ENCODE peak calls at places on chromosomes 4 and X, in five cellular contexts. G is adrenal gland, K is osteocyte, Z is AG09309, M is H9. S is an unnamed sample.

GRCh38 chr4:54499308-54500074 is 158.3 kb upstream of the KIT start:
- DNase-seq in G (no peak), K (no peak), Z (peak), M (no peak), S (no peak)

GRCh38 chr4:180449395-180449956 is 1793.7 kb upstream of the TENM3 start:
- DNase-seq in G (peak), K (no peak), Z (no peak), M (peak), S (peak)

GRCh38 chrX:46573331-46573895 is at the start of gene CHST7:
- DNase-seq in G (peak), K (peak), Z (no peak), M (peak), S (peak)

GRCh38 chrX:3142259-3143042 is 101.2 kb downstream of the ARSF start:
- DNase-seq in G (no peak), K (no peak), Z (no peak), M (no peak), S (no peak)

GRCh38 chrX:112051546-112051945 is 31.0 kb downstream of the TRPC5 start:
- DNase-seq in G (no peak), K (no peak), Z (no peak), M (no peak), S (no peak)

GRCh38 chr4:185839204-185839712 is 27.3 kb upstream of the SORBS2 start:
- DNase-seq in G (peak), K (peak), Z (peak), M (peak), S (peak)

GRCh38 chr4:189136462-189136861 is 804.2 kb upstream of the FRG1 start:
- DNase-seq in G (no peak), K (no peak), Z (no peak), M (no peak), S (no peak)

GRCh38 chr4:121182296-121182695 is 18.2 kb upstream of the TNIP3 start:
- DNase-seq in G (no peak), K (no peak), Z (no peak), M (no peak), S (no peak)

GRCh38 chr4:27027428-27027827 is 166.8 kb downstream of the STIM2 start:
- DNase-seq in G (no peak), K (no peak), Z (no peak), M (no peak), S (no peak)

GRCh38 chrX:66717926-66718325 is 79.0 kb upstream of the EDA2R start:
- DNase-seq in G (no peak), K (no peak), Z (no peak), M (no peak), S (no peak)

GRCh38 chrX:113548308-113549015 is 707.8 kb upstream of the AMOT start:
- DNase-seq in G (no peak), K (no peak), Z (no peak), M (peak), S (no peak)

GRCh38 chr4:156971623-156972369 is at the start of gene PDGFC:
- DNase-seq in G (peak), K (peak), Z (no peak), M (peak), S (peak)

DNA sequence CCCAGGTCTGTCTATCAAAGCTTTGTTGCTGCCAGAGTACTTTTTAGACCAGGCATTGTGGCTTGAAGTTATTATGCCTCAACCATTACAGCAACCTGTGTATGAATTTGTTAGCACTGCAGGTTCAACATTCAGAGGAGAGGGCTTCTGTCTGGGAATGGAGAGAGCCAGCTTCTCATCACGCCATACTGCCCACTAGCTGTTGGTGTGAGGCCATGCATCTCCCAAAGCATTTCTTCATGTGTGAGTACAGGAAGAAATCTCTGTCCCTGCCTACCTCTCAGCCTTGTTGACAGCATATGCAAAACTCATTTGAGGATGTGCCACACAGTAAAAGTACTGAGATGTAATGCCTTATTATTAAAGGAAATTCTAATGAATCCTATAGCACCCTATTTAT is 76.9 kb upstream of the PPARGC1A start:
- DNase-seq in G (peak), K (no peak), Z (no peak), M (peak), S (no peak)
- TF ChIP-seq CTCF in G (peak), K (peak), Z (peak), M (peak), S (no peak)

DNA sequence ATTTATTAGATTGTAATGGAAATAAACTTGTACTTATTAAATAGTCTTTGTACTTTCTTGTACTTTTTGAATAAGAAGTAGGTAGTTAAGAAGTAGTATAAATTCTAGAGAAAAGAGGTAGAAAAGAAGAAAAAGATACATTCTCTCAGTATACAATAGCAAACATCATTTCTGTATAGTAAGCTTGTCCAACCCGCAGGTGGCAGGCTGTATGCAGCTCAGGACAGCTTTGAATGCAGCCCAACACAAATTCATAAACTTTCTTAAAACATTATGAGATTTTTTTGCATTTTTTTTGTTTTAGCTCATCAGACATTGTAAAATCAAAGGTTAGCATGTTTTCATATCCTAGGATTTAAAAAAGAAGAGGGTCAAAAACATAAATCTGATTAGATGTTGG is 441.6 kb downstream of the DTHD1 start:
- DNase-seq in G (no peak), K (no peak), Z (no peak), M (no peak), S (no peak)
- TF ChIP-seq CTCF in G (peak), K (no peak), Z (no peak), M (no peak), S (no peak)

GRCh38 chr4:40607224-40607623 is 22.4 kb downstream of the RBM47 start:
- DNase-seq in G (no peak), K (no peak), Z (no peak), M (no peak), S (no peak)

GRCh38 chr4:40603281-40603680 is 26.4 kb downstream of the RBM47 start:
- DNase-seq in G (no peak), K (no peak), Z (no peak), M (no peak), S (no peak)

GRCh38 chr4:40601641-40602040 is 28.0 kb downstream of the RBM47 start:
- DNase-seq in G (no peak), K (no peak), Z (no peak), M (no peak), S (no peak)

GRCh38 chr4:40608628-40609027 is 21.0 kb downstream of the RBM47 start:
- DNase-seq in G (no peak), K (no peak), Z (peak), M (no peak), S (no peak)

DNA sequence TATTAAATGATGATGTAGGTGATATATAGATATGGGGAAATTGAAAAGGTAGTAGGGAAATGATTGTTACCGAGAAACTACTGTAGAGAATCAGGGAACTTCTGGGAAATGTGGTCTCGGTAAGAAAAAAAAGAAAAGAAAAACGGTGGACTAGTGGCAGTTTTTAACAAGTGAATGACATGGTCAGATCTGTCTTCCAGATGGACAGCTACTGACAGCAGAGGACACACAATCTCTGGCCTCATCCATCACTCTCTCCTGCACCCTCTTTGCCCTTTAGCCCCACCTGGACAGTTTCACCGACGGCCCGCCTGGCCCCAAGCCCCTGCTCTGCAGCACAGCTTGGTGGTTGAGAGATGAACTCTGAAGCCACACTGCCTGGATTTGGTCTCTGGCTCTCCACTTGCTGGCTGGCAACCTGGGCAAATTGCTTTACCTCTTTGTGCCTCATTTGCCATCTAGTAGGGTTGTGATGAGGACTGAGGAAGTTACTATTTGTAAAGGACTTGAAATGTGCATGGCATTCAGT is 23.4 kb downstream of the RBM47 start:
- DNase-seq in G (no peak), K (no peak), Z (no peak), M (no peak), S (no peak)
- TF ChIP-seq CTCF in G (peak), K (no peak), Z (no peak), M (peak), S (no peak)

GRCh38 chr4:105657117-105657765 is 51.2 kb downstream of the INTS12 start:
- DNase-seq in G (no peak), K (no peak), Z (no peak), M (no peak), S (no peak)
- TF ChIP-seq CTCF in G (no peak), K (no peak), Z (no peak), M (no peak), S (no peak)

DNA sequence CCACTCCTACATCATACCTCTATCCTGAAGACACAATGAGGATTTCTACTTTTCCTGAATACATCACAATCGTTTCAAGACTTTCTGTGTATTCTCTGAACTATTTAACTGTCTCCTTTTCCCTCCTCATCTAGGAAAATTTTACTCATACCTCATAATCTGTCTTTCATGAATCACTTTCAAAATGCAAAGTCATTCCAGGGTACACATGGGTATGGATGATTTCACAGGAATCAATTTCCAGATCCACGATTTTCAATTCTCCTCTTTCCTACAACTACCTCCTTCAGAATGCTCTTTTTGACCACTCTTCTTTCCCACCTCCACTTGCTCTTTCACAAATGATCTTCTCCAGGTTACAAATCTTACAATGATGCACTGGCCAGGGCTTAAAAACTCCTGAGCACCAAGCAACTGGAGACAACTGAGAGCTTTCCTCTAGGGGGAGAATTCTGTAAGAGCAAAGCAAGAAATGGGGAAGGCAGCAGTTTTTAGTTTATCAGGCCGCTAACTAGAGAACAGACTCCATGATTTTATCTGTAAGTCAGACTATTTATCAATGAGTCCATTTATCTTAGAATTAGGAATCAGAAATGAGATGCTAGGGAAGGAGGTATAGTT is 116.4 kb downstream of the PPP3CA start:
- DNase-seq in G (no peak), K (no peak), Z (peak), M (no peak), S (no peak)
- TF ChIP-seq CTCF in G (no peak), K (peak), Z (peak), M (peak), S (no peak)

GRCh38 chr4:3401436-3402171 is 40.2 kb upstream of the HGFAC start:
- DNase-seq in G (no peak), K (no peak), Z (peak), M (no peak), S (no peak)

GRCh38 chr4:3397128-3397527 is 44.6 kb upstream of the HGFAC start:
- DNase-seq in G (peak), K (no peak), Z (no peak), M (no peak), S (no peak)

GRCh38 chr4:3402409-3403103 is 39.2 kb upstream of the HGFAC start:
- DNase-seq in G (no peak), K (no peak), Z (peak), M (no peak), S (no peak)

GRCh38 chr4:3396611-3397010 is 45.2 kb upstream of the HGFAC start:
- DNase-seq in G (peak), K (no peak), Z (no peak), M (no peak), S (no peak)

GRCh38 chr4:3399277-3400194 is 42.2 kb upstream of the HGFAC start:
- DNase-seq in G (peak), K (no peak), Z (no peak), M (no peak), S (no peak)
- TF ChIP-seq CTCF in G (peak), K (no peak), Z (no peak), M (no peak), S (no peak)

S was measured in Calu3.